ENCODE peak calls at places on chromosomes 6 and 20, in nine cellular contexts. L is transverse colon, S is fibroblast of lung, R is IMR-90, K is sigmoid colon, B is adrenal gland, D is body of pancreas, P is tibial artery, Z is foreskin keratinocyte. X is an unnamed sample. For H3K4me1, the result is how much of the 10 kb centered on the place peaks cover.

GRCh38 chr6:135438907-135439535 is 58.5 kb downstream of the AHI1 start:
- DNase-seq in L (no peak), S (peak), R (peak), K (no peak), B (no peak), D (no peak), P (no peak), Z (peak), X (peak)

GRCh38 chr20:49712918-49713778 is 530 bp downstream of the B4GALT5 start:
- DNase-seq in L (peak), S (no peak), R (peak), K (peak), B (peak), D (peak), P (no peak), Z (no peak), X (peak)

GRCh38 chr6:110529355-110529754 is 52.9 kb upstream of the SLC22A16 start:
- DNase-seq in L (no peak), S (peak), R (peak), K (no peak), B (no peak), D (no peak), P (no peak), Z (no peak), X (peak)

GRCh38 chr20:3815703-3816315 is 4.5 kb upstream of the AP5S1 start:
- DNase-seq in L (no peak), S (no peak), R (no peak), K (peak), B (no peak), D (no peak), P (no peak), Z (no peak), X (no peak)

GRCh38 chr6:15386110-15386755 is 140.4 kb downstream of the JARID2 start:
- DNase-seq in L (no peak), S (no peak), R (no peak), K (no peak), B (no peak), D (no peak), P (no peak), Z (no peak), X (no peak)

GRCh38 chr6:72552938-72553337 is 68.9 kb upstream of the KCNQ5 start:
- DNase-seq in L (no peak), S (peak), R (peak), K (no peak), B (no peak), D (peak), P (no peak), Z (peak), X (peak)

GRCh38 chr6:150711584-150712501 is 112.2 kb downstream of the PLEKHG1 start:
- DNase-seq in L (peak), S (peak), R (no peak), K (no peak), B (no peak), D (no peak), P (no peak), Z (no peak), X (no peak)

GRCh38 chr6:158608221-158608620 is 36.3 kb downstream of the DYNLT1 start:
- DNase-seq in L (no peak), S (no peak), R (no peak), K (no peak), B (no peak), D (no peak), P (no peak), Z (no peak), X (no peak)

GRCh38 chr6:27141472-27142015 is 106.0 kb upstream of the PRSS16 start:
- DNase-seq in L (no peak), S (no peak), R (no peak), K (no peak), B (no peak), D (no peak), P (no peak), Z (no peak), X (no peak)

GRCh38 chr20:58708246-58708931 is 15.8 kb downstream of the NPEPL1 start:
- DNase-seq in L (peak), S (no peak), R (no peak), K (peak), B (no peak), D (no peak), P (no peak), Z (no peak), X (no peak)

GRCh38 chr20:14963262-14963663 is 625.9 kb upstream of the FLRT3 start:
- DNase-seq in L (no peak), S (no peak), R (no peak), K (no peak), B (no peak), D (no peak), P (no peak), Z (peak), X (no peak)

GRCh38 chr20:3173582-3174441 is 463 bp upstream of the LZTS3 start:
- DNase-seq in L (peak), S (peak), R (peak), K (peak), B (peak), D (peak), P (peak), Z (peak), X (peak)

GRCh38 chr6:28775052-28775376 is 148.8 kb downstream of the TRIM27 start:
- DNase-seq in L (no peak), S (no peak), R (no peak), K (no peak), B (no peak), D (no peak), P (no peak), Z (no peak), X (no peak)
- H3K4me1 ChIP-seq in L (under half), S (under half), R (under half), K (under half), B (under half), D (under half), P (under half), Z (under half), X (under half)

GRCh38 chr20:57468523-57469417 is 56.2 kb downstream of the CTCFL start:
- DNase-seq in L (no peak), S (no peak), R (no peak), K (peak), B (no peak), D (no peak), P (no peak), Z (no peak), X (no peak)
- H3K4me1 ChIP-seq in L (under half), S (under half), R (under half), K (half or more), B (under half), D (under half), P (under half), Z (under half), X (under half)

GRCh38 chr6:2980465-2980855 is 9.1 kb upstream of the SERPINB6 start:
- DNase-seq in L (no peak), S (no peak), R (no peak), K (no peak), B (no peak), D (no peak), P (no peak), Z (no peak), X (no peak)
- H3K4me1 ChIP-seq in L (under half), S (under half), R (under half), K (under half), B (under half), D (under half), P (under half), Z (under half), X (under half)

GRCh38 chr20:1465470-1466210 is 1.0 kb downstream of the NSFL1C start:
- DNase-seq in L (no peak), S (no peak), R (peak), K (no peak), B (peak), D (no peak), P (no peak), Z (no peak), X (no peak)
- H3K4me1 ChIP-seq in L (under half), S (under half), R (under half), K (under half), B (half or more), D (half or more), P (half or more), Z (under half), X (under half)

GRCh38 chr6:52216932-52217331 is 27.4 kb downstream of the IL17F start:
- DNase-seq in L (no peak), S (no peak), R (no peak), K (no peak), B (no peak), D (no peak), P (no peak), Z (no peak), X (no peak)

GRCh38 chr6:52215787-52216186 is 28.5 kb downstream of the IL17F start:
- DNase-seq in L (no peak), S (no peak), R (no peak), K (no peak), B (no peak), D (no peak), P (no peak), Z (no peak), X (no peak)

GRCh38 chr6:52217761-52218160 is 26.5 kb downstream of the IL17F start:
- DNase-seq in L (no peak), S (no peak), R (no peak), K (no peak), B (no peak), D (no peak), P (no peak), Z (no peak), X (no peak)

GRCh38 chr6:52221302-52221701 is 23.0 kb downstream of the IL17F start:
- DNase-seq in L (no peak), S (no peak), R (no peak), K (no peak), B (no peak), D (no peak), P (no peak), Z (no peak), X (no peak)
- H3K4me1 ChIP-seq in L (under half), S (under half), R (under half), K (under half), B (under half), D (under half), P (under half), Z (under half), X (under half)